ENCODE peak calls at places on chromosomes 1 and 21, in ten cellular contexts. L, Q, U, S, E, A, B, F, N and X are unnamed samples.

GRCh38 chr1:174942547-174943255 is 57.0 kb upstream of the CACYBP start:
- DNase-seq in L (no peak), Q (peak; percentile 64), U (no peak), S (no peak), E (no peak), A (no peak), B (no peak), F (peak; percentile 43), N (no peak), X (no peak)

GRCh38 chr1:32242341-32242851 is 4.6 kb upstream of the FAM167B start:
- DNase-seq in L (no peak), Q (peak; percentile 84), U (no peak), S (no peak), E (no peak), A (no peak), B (no peak), F (no peak), N (no peak), X (peak; percentile 13)

GRCh38 chr1:7300893-7301292 is 470.2 kb upstream of the VAMP3 start:
- DNase-seq in L (peak; percentile 10), Q (no peak), U (peak; percentile 81), S (no peak), E (no peak), A (no peak), B (peak; percentile 92), F (peak; percentile 0), N (peak; percentile 94), X (no peak)

GRCh38 chr1:162671664-162672415 is 39.6 kb downstream of the DDR2 start:
- DNase-seq in L (no peak), Q (no peak), U (no peak), S (no peak), E (no peak), A (no peak), B (no peak), F (no peak), N (no peak), X (no peak)

GRCh38 chr1:53286950-53287349 is 40.9 kb downstream of the LRP8 start:
- DNase-seq in L (no peak), Q (no peak), U (no peak), S (no peak), E (no peak), A (peak; percentile 85), B (no peak), F (no peak), N (no peak), X (peak; percentile 52)

GRCh38 chr1:58584082-58584895 is 7.2 kb upstream of the TACSTD2 start:
- DNase-seq in L (peak; percentile 98), Q (peak; percentile 51), U (peak; percentile 29), S (no peak), E (no peak), A (no peak), B (peak; percentile 98), F (peak; percentile 87), N (peak; percentile 93), X (no peak)

GRCh38 chr1:15214507-15214906 is 32.5 kb upstream of the FHAD1 start:
- DNase-seq in L (no peak), Q (no peak), U (no peak), S (no peak), E (no peak), A (no peak), B (no peak), F (no peak), N (peak; percentile 70), X (no peak)

GRCh38 chr21:42654179-42654912 is 925 bp downstream of the PDE9A start:
- DNase-seq in L (peak; percentile 26), Q (no peak), U (peak; percentile 53), S (no peak), E (peak; percentile 45), A (peak; percentile 76), B (peak; percentile 56), F (no peak), N (no peak), X (peak; percentile 66)

GRCh38 chr1:109891930-109892329 is 18.7 kb upstream of the CSF1 start:
- DNase-seq in L (no peak), Q (peak; percentile 75), U (no peak), S (no peak), E (no peak), A (no peak), B (no peak), F (no peak), N (no peak), X (no peak)

GRCh38 chr1:160814856-160815255 is 18.9 kb downstream of the LY9 start:
- DNase-seq in L (no peak), Q (no peak), U (no peak), S (no peak), E (no peak), A (no peak), B (no peak), F (no peak), N (no peak), X (no peak)

GRCh38 chr1:155186955-155187891 is 13.6 kb downstream of the TRIM46 start:
- DNase-seq in L (no peak), Q (no peak), U (no peak), S (no peak), E (peak; percentile 43), A (no peak), B (no peak), F (no peak), N (no peak), X (no peak)

GRCh38 chr1:164794310-164794709 is 235.3 kb downstream of the PBX1 start:
- DNase-seq in L (peak; percentile 84), Q (peak; percentile 52), U (peak; percentile 41), S (no peak), E (no peak), A (no peak), B (peak; percentile 86), F (no peak), N (peak; percentile 90), X (no peak)

GRCh38 chr1:28955930-28956552 is 41.7 kb downstream of the EPB41 start:
- DNase-seq in L (peak; percentile 28), Q (peak; percentile 21), U (no peak), S (no peak), E (no peak), A (peak; percentile 87), B (no peak), F (no peak), N (no peak), X (peak; percentile 85)

GRCh38 chr21:44057960-44058651 is 46.0 kb downstream of the TRAPPC10 start:
- DNase-seq in L (no peak), Q (no peak), U (no peak), S (no peak), E (no peak), A (no peak), B (peak; percentile 42), F (no peak), N (no peak), X (no peak)

GRCh38 chr1:181674617-181675016 is 191.3 kb downstream of the CACNA1E start:
- DNase-seq in L (no peak), Q (no peak), U (no peak), S (no peak), E (no peak), A (peak; percentile 30), B (no peak), F (no peak), N (no peak), X (peak; percentile 2)